ENCODE peak calls at places on chromosomes 3 and 15, in nine cellular contexts. I is mucosa of gallbladder; N is cerebellar cortex; D is stimulated activated effector memory CD8-positive, alpha-beta T cell treated with anti-CD3 and anti-CD28 coated beads, Interleukin-12 subunit alpha, Interleukin-12 subunit beta, amount 100 ng/mL, for 72 hours; J is B cell; Y is HFFc6; R is sigmoid colon; X is PC-9; W is T-cell. A is an unnamed sample.

GRCh38 chr3:67228136-67228535 is 230.0 kb downstream of the KBTBD8 start:
- DNase-seq in R (no peak), N (no peak), D (no peak), W (no peak), Y (no peak), I (no peak), X (no peak), J (no peak), A (no peak)

GRCh38 chr3:11077466-11077865 is 76.8 kb upstream of the HRH1 start:
- DNase-seq in D (no peak), I (no peak), R (no peak), Y (peak), N (no peak), X (no peak), W (no peak), J (no peak), A (no peak)

GRCh38 chr15:87365221-87365620 is 891.3 kb downstream of the NTRK3 start:
- DNase-seq in X (no peak), J (no peak), I (no peak), R (no peak), N (no peak), W (no peak), D (no peak), Y (peak), A (no peak)

GRCh38 chr3:180594631-180595348 is 7.2 kb upstream of the TTC14 start:
- DNase-seq in Y (peak), D (no peak), W (no peak), I (no peak), X (no peak), J (no peak), N (peak), R (no peak), A (no peak)

GRCh38 chr3:4584537-4585249 is 91.5 kb downstream of the ITPR1 start:
- DNase-seq in N (no peak), X (no peak), D (no peak), W (no peak), Y (no peak), J (no peak), R (peak), I (peak), A (peak)

GRCh38 chr3:119279101-119279554 is 15.1 kb upstream of the ARHGAP31 start:
- DNase-seq in N (no peak), I (peak), R (peak), J (no peak), Y (no peak), D (no peak), W (no peak), X (no peak), A (no peak)

GRCh38 chr3:145219355-145220196 is 941.4 kb downstream of the PLOD2 start:
- DNase-seq in W (no peak), D (no peak), N (peak), I (no peak), X (no peak), J (no peak), R (no peak), Y (no peak), A (no peak)

GRCh38 chr15:57148236-57148635 is 228.1 kb upstream of the CGNL1 start:
- DNase-seq in N (no peak), R (no peak), X (no peak), D (no peak), Y (no peak), J (no peak), I (no peak), W (no peak), A (no peak)

GRCh38 chr3:117217837-117218236 is 508.3 kb downstream of the TUSC7 start:
- DNase-seq in W (no peak), I (peak), R (no peak), D (no peak), X (no peak), J (no peak), Y (no peak), N (no peak), A (no peak)

GRCh38 chr15:92653836-92654524 is 1.6 kb downstream of the FAM174B start:
- DNase-seq in N (peak), W (no peak), R (peak), X (peak), D (no peak), Y (no peak), J (no peak), I (peak), A (no peak)

GRCh38 chr3:55203006-55203405 is 275.1 kb upstream of the LRTM1 start:
- DNase-seq in X (peak), R (no peak), J (no peak), N (no peak), Y (peak), W (no peak), I (no peak), D (no peak), A (no peak)

GRCh38 chr15:81966628-81967027 is 79.2 kb downstream of the MEX3B start:
- DNase-seq in X (no peak), N (no peak), Y (no peak), R (no peak), D (no peak), J (no peak), W (no peak), I (no peak), A (no peak)

GRCh38 chr15:35054380-35054779 is 30.7 kb downstream of the NANOGP8 start:
- DNase-seq in I (no peak), D (no peak), N (no peak), Y (peak), W (no peak), R (no peak), J (no peak), X (no peak), A (no peak)

GRCh38 chr3:49470714-49471420 is 800 bp downstream of the DAG1 start:
- DNase-seq in D (no peak), R (no peak), J (no peak), W (no peak), N (no peak), Y (no peak), I (no peak), X (no peak), A (peak)

GRCh38 chr3:128339491-128340012 is 127.1 kb downstream of the DNAJB8 start:
- DNase-seq in N (no peak), D (no peak), I (no peak), X (no peak), W (no peak), J (no peak), R (peak), Y (no peak), A (no peak)

GRCh38 chr3:134337511-134338200 is 36.6 kb downstream of the AMOTL2 start:
- DNase-seq in N (no peak), J (no peak), X (no peak), Y (no peak), D (no peak), I (no peak), R (no peak), W (no peak), A (no peak)

GRCh38 chr3:48130321-48130881 is 57.8 kb downstream of the CDC25A start:
- DNase-seq in I (peak), R (peak), W (no peak), J (no peak), N (no peak), X (no peak), D (no peak), Y (peak), A (no peak)

GRCh38 chr3:135994708-135995335 is 29.3 kb downstream of the PPP2R3A start:
- DNase-seq in J (no peak), X (no peak), R (no peak), I (no peak), Y (no peak), W (no peak), N (no peak), D (no peak), A (no peak)

GRCh38 chr15:61951949-61952348 is 108.3 kb downstream of the VPS13C start:
- DNase-seq in R (no peak), X (no peak), Y (no peak), N (no peak), D (no peak), J (no peak), I (peak), W (no peak), A (no peak)

GRCh38 chr3:195238626-195239118 is 32.3 kb downstream of the XXYLT1 start:
- DNase-seq in Y (no peak), I (no peak), X (no peak), W (no peak), D (no peak), N (no peak), R (peak), J (no peak), A (no peak)

GRCh38 chr15:71532994-71533393 is 277.4 kb upstream of the NR2E3 start:
- DNase-seq in W (no peak), I (no peak), R (no peak), D (no peak), J (no peak), N (peak), X (peak), Y (peak), A (no peak)

GRCh38 chr3:79041621-79042020 is 726.2 kb downstream of the ROBO1 start:
- DNase-seq in X (no peak), J (no peak), I (no peak), W (no peak), Y (no peak), D (no peak), N (no peak), R (no peak), A (no peak)

GRCh38 chr3:123949606-123950005 is 11.4 kb downstream of the CCDC14 start:
- DNase-seq in D (no peak), W (no peak), N (no peak), R (no peak), Y (peak), I (no peak), J (no peak), X (no peak), A (no peak)

GRCh38 chr15:41567261-41567660 is 8.2 kb downstream of the TYRO3 start:
- DNase-seq in Y (no peak), N (no peak), W (no peak), R (no peak), D (no peak), J (no peak), I (no peak), X (no peak), A (no peak)

GRCh38 chr15:79610021-79610420 is 177.9 kb downstream of the MINAR1 start:
- DNase-seq in X (no peak), W (no peak), N (peak), R (no peak), D (no peak), Y (no peak), I (no peak), J (no peak), A (no peak)

GRCh38 chr3:195248281-195248680 is 22.7 kb downstream of the XXYLT1 start:
- DNase-seq in W (no peak), R (no peak), I (no peak), J (peak), Y (no peak), D (no peak), X (no peak), N (no peak), A (no peak)

GRCh38 chr3:139123377-139124095 is 78.8 kb upstream of the PRR23C start:
- DNase-seq in R (no peak), X (no peak), Y (no peak), J (no peak), W (no peak), I (no peak), N (no peak), D (no peak), A (no peak)

GRCh38 chr15:52651868-52652267 is 27.3 kb downstream of the ATOSA start:
- DNase-seq in R (peak), I (peak), N (peak), W (peak), Y (no peak), D (peak), J (peak), X (no peak), A (peak)

GRCh38 chr3:126997455-126998038 is 14.6 kb downstream of the PLXNA1 start:
- DNase-seq in R (no peak), D (no peak), X (no peak), Y (no peak), N (no peak), J (no peak), I (no peak), W (no peak), A (no peak)

GRCh38 chr3:61250784-61251173 is 473 bp downstream of the FHIT start:
- DNase-seq in J (no peak), D (peak), Y (no peak), R (peak), W (no peak), I (peak), X (peak), N (peak), A (peak)

GRCh38 chr15:88246666-88247446 is 9.7 kb downstream of the NTRK3 start:
- DNase-seq in W (peak), D (peak), X (peak), I (peak), J (peak), N (peak), R (peak), Y (peak), A (peak)